ENCODE peak calls at places on chromosomes 2 and 18, in ten cellular contexts. V is neural crest cell, U is cardiac muscle cell, K is hepatocyte, B is HL-60, S is fibroblast of lung, T is lung, N is neural progenitor cell, R is left ventricle myocardium inferior, O is thyroid gland. E is an unnamed sample.

GRCh38 chr2:31428001-31428418 is 13.5 kb upstream of the XDH start:
- DNase-seq in N (no peak), R (no peak), K (no peak), O (no peak), T (no peak), V (no peak), S (no peak), U (no peak), B (no peak), E (no peak)

GRCh38 chr2:237227190-237227988 is 141.7 kb downstream of the COPS8 start:
- DNase-seq in N (no peak), O (no peak), S (peak; percentile 91), B (no peak), R (no peak), K (no peak), V (no peak), T (no peak), U (no peak), E (no peak)

GRCh38 chr2:128317186-128317897 is 1.3 kb downstream of the HS6ST1 start:
- DNase-seq in R (no peak), B (peak; percentile 57), U (peak; percentile 32), N (peak; percentile 60), K (peak; percentile 34), O (peak; percentile 67), V (no peak), S (no peak), T (peak; percentile 31), E (peak; percentile 8)

GRCh38 chr2:221429741-221430491 is 142.2 kb downstream of the EPHA4 start:
- DNase-seq in K (no peak), T (no peak), O (peak; percentile 91), B (no peak), V (no peak), U (no peak), N (no peak), R (peak; percentile 36), S (no peak), E (no peak)

GRCh38 chr2:141021611-141022010 is 1109.2 kb downstream of the LRP1B start:
- DNase-seq in T (no peak), N (no peak), V (no peak), B (no peak), K (no peak), U (no peak), R (no peak), O (no peak), S (peak; percentile 50), E (no peak)

GRCh38 chr2:152694161-152694661 is 23.1 kb downstream of the PRPF40A start:
- DNase-seq in O (no peak), S (peak; percentile 51), R (no peak), B (no peak), U (no peak), N (no peak), K (peak; percentile 35), V (no peak), T (no peak), E (no peak)

GRCh38 chr2:219126555-219126954 is 34.1 kb downstream of the NHEJ1 start:
- DNase-seq in N (no peak), K (peak; percentile 60), R (no peak), V (no peak), O (no peak), U (no peak), B (no peak), S (no peak), T (no peak), E (no peak)

GRCh38 chr18:24204904-24205303 is 66.0 kb downstream of the CABYR start:
- DNase-seq in T (no peak), R (no peak), U (no peak), S (no peak), B (no peak), O (no peak), N (no peak), K (no peak), V (no peak), E (no peak)

GRCh38 chr2:51224790-51225189 is 192.9 kb upstream of the NRXN1 start:
- DNase-seq in O (no peak), U (no peak), K (no peak), B (no peak), R (no peak), S (no peak), V (no peak), T (no peak), N (no peak), E (no peak)

GRCh38 chr2:9166579-9167392 is 39.8 kb upstream of the ASAP2 start:
- DNase-seq in O (no peak), N (no peak), U (no peak), K (no peak), R (no peak), V (no peak), T (no peak), S (no peak), B (no peak), E (no peak)

GRCh38 chr18:6022840-6023239 is 127.5 kb upstream of the TMEM200C start:
- DNase-seq in V (no peak), B (no peak), R (no peak), S (peak; percentile 34), N (peak; percentile 89), O (no peak), K (no peak), T (no peak), U (no peak), E (no peak)

GRCh38 chr2:176188218-176188968 is at the start of gene HOXD1:
- DNase-seq in V (no peak), T (peak; percentile 66), R (no peak), S (no peak), B (no peak), U (no peak), K (peak; percentile 44), N (peak; percentile 63), O (no peak), E (peak; percentile 65)

GRCh38 chr2:232073031-232073430 is 111.5 kb downstream of the DIS3L2 start:
- DNase-seq in S (no peak), R (no peak), O (no peak), B (no peak), N (no peak), K (no peak), T (no peak), U (peak; percentile 6), V (no peak), E (no peak)

GRCh38 chr2:203030545-203030944 is 15.9 kb downstream of the NBEAL1 start:
- DNase-seq in V (no peak), U (no peak), T (no peak), N (no peak), R (no peak), O (no peak), B (no peak), S (no peak), K (no peak), E (no peak)

GRCh38 chr2:162277344-162277743 is 34.1 kb upstream of the FAP start:
- DNase-seq in R (no peak), T (no peak), V (no peak), S (no peak), K (no peak), O (no peak), U (no peak), N (no peak), B (no peak), E (no peak)

GRCh38 chr18:23493654-23494053 is 9.7 kb upstream of the RMC1 start:
- DNase-seq in U (no peak), B (no peak), K (no peak), V (no peak), N (peak; percentile 93), O (no peak), R (no peak), T (no peak), S (no peak), E (no peak)

GRCh38 chr18:8627107-8627472 is 17.9 kb downstream of the RAB12 start:
- DNase-seq in B (no peak), K (no peak), N (no peak), R (no peak), U (no peak), O (no peak), S (no peak), V (no peak), T (no peak), E (no peak)

GRCh38 chr2:216695401-216695821 is at the start of gene IGFBP5:
- DNase-seq in V (peak; percentile 51), O (peak; percentile 96), U (peak; percentile 93), K (peak; percentile 94), R (peak; percentile 92), S (peak; percentile 96), N (peak; percentile 94), B (no peak), T (peak; percentile 76), E (no peak)
- TF ChIP-seq CTCF in V (peak; percentile 14), O (no peak), U (peak; percentile 17), K (peak; percentile 36), R (peak; percentile 23), S (peak; percentile 30), N (peak; percentile 53), B (no peak), T (no peak), E (no peak)

GRCh38 chr2:127173073-127173472 is 47.0 kb downstream of the CYP27C1 start:
- DNase-seq in N (no peak), U (no peak), B (no peak), R (peak; percentile 34), S (peak; percentile 92), K (peak; percentile 33), T (no peak), O (no peak), V (no peak), E (no peak)

GRCh38 chr2:127175406-127175805 is 44.7 kb downstream of the CYP27C1 start:
- DNase-seq in N (no peak), R (peak; percentile 50), T (no peak), O (no peak), B (no peak), U (no peak), K (peak; percentile 72), S (no peak), V (no peak), E (no peak)

GRCh38 chr2:127174977-127175376 is 45.1 kb downstream of the CYP27C1 start:
- DNase-seq in B (no peak), N (no peak), U (no peak), R (peak; percentile 28), S (peak; percentile 30), O (peak; percentile 36), K (peak; percentile 68), T (no peak), V (no peak), E (no peak)

GRCh38 chr2:127175821-127176354 is 44.2 kb downstream of the CYP27C1 start:
- DNase-seq in K (peak; percentile 68), O (no peak), T (no peak), S (peak; percentile 69), R (no peak), B (no peak), U (no peak), V (no peak), N (no peak), E (no peak)

GRCh38 chr2:127174176-127174575 is 45.9 kb downstream of the CYP27C1 start:
- DNase-seq in U (no peak), V (no peak), O (no peak), B (no peak), T (no peak), N (peak; percentile 44), S (peak; percentile 61), K (peak; percentile 62), R (no peak), E (peak; percentile 45)
- TF ChIP-seq CTCF in U (peak; percentile 34), V (peak; percentile 41), O (no peak), B (no peak), T (no peak), N (peak; percentile 47), S (peak; percentile 43), K (peak; percentile 55), R (no peak), E (peak; percentile 42)

GRCh38 chr18:48410095-48410920 is 1.1 kb upstream of the ZBTB7C start:
- DNase-seq in V (peak; percentile 89), T (peak; percentile 92), O (peak; percentile 96), S (peak; percentile 79), R (peak; percentile 93), K (peak; percentile 94), B (peak; percentile 84), N (peak; percentile 95), U (peak; percentile 96), E (peak; percentile 95)
- TF ChIP-seq CTCF in V (peak; percentile 38), T (no peak), O (no peak), S (no peak), R (no peak), K (no peak), B (no peak), N (no peak), U (no peak), E (no peak)

GRCh38 chr2:60539177-60539576 is 14.3 kb downstream of the BCL11A start:
- DNase-seq in T (no peak), R (no peak), O (no peak), N (no peak), K (no peak), U (no peak), V (no peak), B (no peak), S (no peak), E (no peak)
- TF ChIP-seq CTCF in T (no peak), R (no peak), O (no peak), N (no peak), K (no peak), U (no peak), V (no peak), B (no peak), S (no peak), E (no peak)